ENCODE peak calls at places on chromosomes 13 and 19, in six cellular contexts. One of them, this sample, is unnamed.
A peak's percentile ranks its signal among the peaks of the same experiment; 100 is the strongest.

GRCh38 chr19:17968376-17968775 is 1.5 kb downstream of the KCNN1 start:
- DNase-seq in WTC11: no peak
- DNase-seq in fibroblast of lung: no peak
- DNase-seq in C1 segment of cervical spinal cord: no peak
- DNase-seq in NCI-H460: no peak
- DNase-seq in thoracic aorta: no peak
- DNase-seq in this sample: no peak

GRCh38 chr19:49853852-49854849 is 3.2 kb downstream of the PTOV1 start:
- DNase-seq in WTC11: no peak
- DNase-seq in fibroblast of lung: no peak
- DNase-seq in C1 segment of cervical spinal cord: no peak
- DNase-seq in NCI-H460: no peak
- DNase-seq in thoracic aorta: no peak
- DNase-seq in this sample: peak; percentile 54

GRCh38 chr13:24502567-24503375 is 9.8 kb downstream of the PARP4 start:
- DNase-seq in WTC11: no peak
- DNase-seq in fibroblast of lung: peak; percentile 77
- DNase-seq in C1 segment of cervical spinal cord: no peak
- DNase-seq in NCI-H460: peak; percentile 79
- DNase-seq in thoracic aorta: no peak
- DNase-seq in this sample: no peak

GRCh38 chr13:42602910-42603309 is 29.0 kb downstream of the TNFSF11 start:
- DNase-seq in WTC11: no peak
- DNase-seq in fibroblast of lung: peak; percentile 3
- DNase-seq in C1 segment of cervical spinal cord: no peak
- DNase-seq in NCI-H460: no peak
- DNase-seq in thoracic aorta: no peak
- DNase-seq in this sample: no peak

GRCh38 chr13:70630247-70630646 is 522.0 kb upstream of the KLHL1 start:
- DNase-seq in WTC11: no peak
- DNase-seq in fibroblast of lung: no peak
- DNase-seq in C1 segment of cervical spinal cord: no peak
- DNase-seq in NCI-H460: no peak
- DNase-seq in thoracic aorta: no peak
- DNase-seq in this sample: no peak

GRCh38 chr13:113904411-113904810 is 40.5 kb upstream of the GAS6 start:
- DNase-seq in WTC11: peak; percentile 66
- DNase-seq in fibroblast of lung: no peak
- DNase-seq in C1 segment of cervical spinal cord: peak; percentile 19
- DNase-seq in NCI-H460: peak; percentile 36
- DNase-seq in thoracic aorta: no peak
- DNase-seq in this sample: peak; percentile 45

GRCh38 chr19:18380843-18381242 is 5.1 kb upstream of the GDF15 start:
- DNase-seq in WTC11: no peak
- DNase-seq in fibroblast of lung: no peak
- DNase-seq in C1 segment of cervical spinal cord: no peak
- DNase-seq in NCI-H460: no peak
- DNase-seq in thoracic aorta: no peak
- DNase-seq in this sample: no peak

GRCh38 chr19:42076375-42076944 is 494 bp downstream of the ZNF574 start:
- DNase-seq in WTC11: peak; percentile 65
- DNase-seq in fibroblast of lung: no peak
- DNase-seq in C1 segment of cervical spinal cord: no peak
- DNase-seq in NCI-H460: no peak
- DNase-seq in thoracic aorta: no peak
- DNase-seq in this sample: peak; percentile 74

GRCh38 chr19:52689804-52690394 is 44.9 kb downstream of the ZNF611 start:
- DNase-seq in WTC11: peak; percentile 62
- DNase-seq in fibroblast of lung: no peak
- DNase-seq in C1 segment of cervical spinal cord: peak; percentile 73
- DNase-seq in NCI-H460: no peak
- DNase-seq in thoracic aorta: peak; percentile 4
- DNase-seq in this sample: peak; percentile 78

This sample was measured in activated CD8-positive, alpha-beta memory T cell treated with anti-CD3 and anti-CD28 coated beads, Interleukin-2, amount 50 U/mL, for 48 hours.